ENCODE peak calls at places on chromosomes 3 and 15, in seven cellular contexts. I is K562, Q is HCT116, T is endothelial cell of umbilical vein, S is HepG2, Y is GM12878, O is H1. L is an unnamed sample.

GRCh38 chr3:8371955-8372600 is 129.5 kb upstream of the LMCD1 start:
- DNase-seq in I (no peak), T (no peak), Q (no peak), O (no peak), Y (no peak), S (peak), L (no peak)

GRCh38 chr15:51121118-51121517 is 26.4 kb upstream of the TNFAIP8L3 start:
- DNase-seq in I (peak), S (peak), Y (no peak), O (no peak), T (peak), Q (peak), L (no peak)

GRCh38 chr3:57959407-57960173 is 48.6 kb upstream of the FLNB start:
- DNase-seq in O (no peak), Q (no peak), T (peak), I (no peak), Y (no peak), S (no peak), L (no peak)

GRCh38 chr3:61727435-61727834 is 166.1 kb downstream of the PTPRG start:
- DNase-seq in Y (no peak), S (no peak), I (no peak), Q (no peak), T (no peak), O (no peak), L (no peak)

GRCh38 chr15:45394681-45395080 is 16.3 kb upstream of the GATM start:
- DNase-seq in O (no peak), T (no peak), Y (no peak), S (no peak), Q (no peak), I (no peak), L (no peak)

GRCh38 chr15:31598620-31599019 is 272.0 kb downstream of the KLF13 start:
- DNase-seq in I (peak), T (no peak), O (peak), Q (no peak), S (peak), Y (no peak), L (no peak)

GRCh38 chr15:38690221-38690620 is 125.6 kb upstream of the RASGRP1 start:
- DNase-seq in O (no peak), S (no peak), Y (no peak), I (no peak), Q (no peak), T (no peak), L (no peak)

GRCh38 chr3:8282541-8283165 is 219.0 kb upstream of the LMCD1 start:
- DNase-seq in T (no peak), S (no peak), O (no peak), Q (no peak), I (no peak), Y (no peak), L (no peak)

GRCh38 chr15:100393008-100393407 is 51.2 kb upstream of the ADAMTS17 start:
- DNase-seq in Y (no peak), S (no peak), O (no peak), T (no peak), Q (no peak), I (no peak), L (no peak)

GRCh38 chr15:73682597-73683090 is 1.5 kb upstream of the CD276 start:
- DNase-seq in I (no peak), O (no peak), T (no peak), Y (no peak), Q (no peak), S (no peak), L (no peak)

GRCh38 chr3:4495294-4496110 is 2.4 kb downstream of the ITPR1 start:
- DNase-seq in S (no peak), T (peak), O (no peak), Y (no peak), I (peak), Q (no peak), L (no peak)

GRCh38 chr3:99753268-99753975 is 64.2 kb upstream of the CMSS1 start:
- DNase-seq in Y (peak), Q (peak), S (peak), O (no peak), T (peak), I (peak), L (peak)

GRCh38 chr15:85792872-85793621 is 1.7 kb downstream of the KLHL25 start:
- DNase-seq in T (no peak), Y (no peak), S (no peak), Q (no peak), O (no peak), I (no peak), L (no peak)

GRCh38 chr3:48548731-48549705 is 7.6 kb downstream of the PFKFB4 start:
- DNase-seq in O (peak), Y (no peak), Q (peak), T (peak), S (peak), I (peak), L (no peak)

GRCh38 chr3:81676706-81677456 is 84.6 kb downstream of the GBE1 start:
- DNase-seq in I (no peak), T (no peak), O (no peak), Y (no peak), S (no peak), Q (no peak), L (no peak)

GRCh38 chr3:55704521-55704920 is 217.4 kb upstream of the WNT5A start:
- DNase-seq in Y (no peak), S (no peak), T (no peak), Q (no peak), I (no peak), O (no peak), L (no peak)

GRCh38 chr3:188749010-188749617 is 422.7 kb upstream of the TPRG1 start:
- DNase-seq in I (peak), Q (peak), O (no peak), S (no peak), T (peak), Y (no peak), L (no peak)

GRCh38 chr3:191094057-191094456 is 105.0 kb upstream of the OSTN start:
- DNase-seq in O (no peak), I (no peak), T (no peak), Y (no peak), S (no peak), Q (no peak), L (no peak)

GRCh38 chr15:51750942-51751686 is at the start of gene TMOD2:
- DNase-seq in Q (no peak), O (no peak), S (no peak), Y (no peak), I (peak), T (no peak), L (no peak)

GRCh38 chr3:135966875-135967274 is 1.3 kb downstream of the PPP2R3A start:
- DNase-seq in Y (no peak), Q (no peak), T (no peak), O (no peak), S (no peak), I (no peak), L (no peak)

GRCh38 chr15:22930782-22931484 is 49.2 kb downstream of the CYFIP1 start:
- DNase-seq in O (no peak), S (no peak), Y (no peak), T (no peak), I (no peak), Q (no peak), L (no peak)

GRCh38 chr3:127373701-127374625 is 86.1 kb upstream of the PRR20G start:
- DNase-seq in O (no peak), Q (peak), I (peak), T (no peak), S (no peak), Y (no peak), L (no peak)

DNA sequence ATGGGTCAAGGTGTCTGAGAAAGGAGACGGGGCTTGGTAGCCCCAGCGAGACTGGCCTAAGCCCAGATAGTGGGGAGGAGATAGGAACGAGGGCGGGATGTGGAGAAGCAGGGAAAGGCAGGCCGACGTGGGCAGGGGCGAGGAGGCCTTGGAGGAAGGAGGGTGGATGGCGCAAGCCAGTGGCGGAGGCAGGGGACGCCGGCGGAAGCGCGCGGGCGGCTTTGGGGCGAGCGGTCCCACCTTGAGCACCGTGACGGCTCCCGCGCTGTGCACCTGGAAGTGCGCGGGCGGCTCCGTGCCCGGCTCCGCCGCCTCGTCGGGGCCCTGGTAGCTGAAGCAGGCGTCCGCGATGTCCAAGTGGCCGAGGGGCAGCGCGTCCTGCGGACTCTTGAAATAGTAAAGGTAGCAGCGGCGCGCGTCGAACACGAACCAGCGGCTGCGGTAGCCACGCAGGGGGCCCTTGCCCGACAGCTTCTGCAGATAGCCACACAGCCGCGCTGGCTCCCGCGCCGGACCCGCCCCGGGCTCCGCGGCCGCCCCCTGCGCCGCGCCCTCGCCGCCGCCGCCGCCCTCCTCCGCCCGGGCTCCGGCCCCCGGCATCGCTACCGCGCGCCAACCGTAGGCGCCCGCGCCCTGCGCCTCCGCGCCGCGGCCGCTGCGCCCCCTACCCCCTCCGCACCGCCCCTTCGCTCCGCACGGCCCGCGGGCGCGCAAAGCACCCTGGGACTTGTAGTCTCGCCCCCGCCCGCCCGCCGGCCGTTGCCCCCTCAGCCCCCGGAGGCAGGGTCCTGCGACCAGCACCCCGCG is at the start of gene TBC1D2B:
- DNase-seq in S (no peak), T (peak), O (no peak), Q (no peak), I (peak), Y (no peak), L (no peak)
- TF ChIP-seq EZH2 in S (no peak), T (no peak), O (no peak), Q (no peak), I (no peak), Y (no peak), L (no peak)

GRCh38 chr3:115239717-115240116 is 92.6 kb upstream of the ZBTB20 start:
- DNase-seq in I (peak), Q (peak), T (peak), S (peak), O (no peak), Y (no peak), L (no peak)
- TF ChIP-seq POLR2AphosphoS5 in I (no peak), Q (no peak), T (peak), S (no peak), O (no peak), Y (no peak), L (no peak)

DNA sequence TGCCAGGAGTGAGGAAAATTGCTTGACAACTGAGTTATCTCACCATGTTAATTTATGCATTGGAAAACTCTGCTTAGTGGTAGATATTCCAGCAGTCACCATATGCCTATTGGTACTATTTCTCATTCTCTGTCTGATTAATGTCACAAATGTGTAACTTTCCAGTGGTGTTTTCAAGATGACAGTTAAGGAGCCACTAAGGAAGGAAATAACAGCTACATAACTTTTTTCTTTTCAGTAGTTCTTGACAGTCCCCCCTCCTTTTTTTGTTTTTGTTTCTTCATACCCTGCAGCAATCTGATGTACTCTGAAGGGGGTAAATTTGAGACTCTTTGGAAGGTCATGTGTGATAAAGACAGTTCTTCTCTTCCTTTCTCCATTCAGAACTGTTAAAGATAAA is 13.1 kb downstream of the RASA2 start:
- DNase-seq in T (no peak), I (no peak), Q (no peak), S (no peak), Y (no peak), O (no peak), L (no peak)
- H3K9ac ChIP-seq in T (no peak), I (no peak), Q (no peak), S (no peak), Y (no peak), O (no peak), L (no peak)

GRCh38 chr3:181719298-181719859 is 7.7 kb downstream of the SOX2 start:
- DNase-seq in T (no peak), O (no peak), Y (no peak), S (no peak), Q (no peak), I (no peak), L (no peak)
- TF ChIP-seq EZH2 in T (no peak), O (no peak), Y (no peak), S (no peak), Q (no peak), I (no peak), L (no peak)

DNA sequence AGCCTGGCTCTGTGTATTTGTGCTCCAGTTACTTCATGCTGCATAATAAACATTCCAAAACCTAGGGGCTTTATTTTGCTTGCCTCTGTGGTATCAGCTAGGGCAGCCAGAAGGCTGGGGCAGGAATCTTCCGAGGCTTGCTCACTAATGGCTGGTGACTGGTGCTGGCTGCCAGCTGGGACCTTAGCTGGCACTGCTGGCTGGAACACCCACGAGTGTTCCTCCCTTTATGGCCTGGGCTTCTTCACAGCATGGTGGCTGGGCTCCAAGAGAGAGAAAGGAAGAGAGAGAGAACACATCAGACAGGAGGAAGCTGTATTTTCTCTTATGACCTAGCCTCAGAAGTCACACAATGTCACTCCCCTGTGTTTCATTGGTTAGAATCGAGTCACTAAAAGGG is 23.9 kb upstream of the CDCP1 start:
- DNase-seq in Q (no peak), Y (no peak), I (no peak), T (no peak), S (no peak), O (no peak), L (no peak)
- TF ChIP-seq POLR2AphosphoS5 in Q (no peak), Y (no peak), I (no peak), T (no peak), S (no peak), O (no peak), L (no peak)

DNA sequence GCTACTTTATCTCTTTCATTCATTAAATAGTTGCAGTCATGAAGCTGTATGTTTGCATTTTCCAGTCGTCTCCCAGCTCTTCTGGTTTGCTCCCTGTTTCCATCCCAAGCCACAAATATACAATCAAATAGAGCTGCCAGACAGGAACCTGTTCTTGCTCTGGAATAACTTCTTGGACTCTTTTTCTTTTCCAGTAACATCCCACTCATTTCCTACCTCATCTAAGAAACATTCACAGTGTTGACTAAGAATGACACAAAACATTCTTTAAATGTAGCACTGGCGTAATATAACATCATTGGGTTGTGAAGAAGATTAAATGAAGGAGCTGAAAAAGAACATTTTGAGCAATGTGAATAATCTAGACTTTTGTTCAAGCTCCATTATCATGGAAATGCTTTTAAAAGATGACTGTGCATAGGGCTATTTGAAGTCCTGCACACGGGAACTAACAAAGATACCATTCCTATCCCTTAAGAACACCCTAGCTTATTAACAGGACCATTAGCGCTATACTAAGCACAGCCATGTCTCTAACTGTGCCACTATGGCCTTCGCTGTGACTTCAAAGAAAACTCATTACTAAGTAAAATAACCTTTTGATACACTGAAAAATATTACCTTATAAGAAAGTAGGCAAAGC is 574.0 kb downstream of the NAALADL2 start:
- DNase-seq in Q (no peak), I (no peak), Y (no peak), O (no peak), S (no peak), T (peak), L (no peak)
- H3K9ac ChIP-seq in Q (no peak), I (no peak), Y (no peak), O (no peak), S (no peak), T (no peak), L (no peak)